ENCODE peak calls at places on chromosomes 2 and 18, in four cellular contexts. R, I, E and X are unnamed samples.

GRCh38 chr2:30514134-30514860 is 67.3 kb downstream of the LCLAT1 start:
- DNase-seq in E (no peak), R (peak; percentile 62), I (no peak), X (peak; percentile 59)

GRCh38 chr2:170362895-170363582 is 185.1 kb downstream of the MYO3B start:
- DNase-seq in E (no peak), R (peak; percentile 5), I (no peak), X (peak; percentile 54)

GRCh38 chr2:100104718-100105677 is 37.4 kb downstream of the AFF3 start:
- DNase-seq in E (no peak), R (peak; percentile 56), I (peak; percentile 71), X (no peak)

GRCh38 chr2:222708274-222708710 is 36.8 kb downstream of the MOGAT1 start:
- DNase-seq in I (peak; percentile 91), R (peak; percentile 85), E (peak; percentile 67), X (peak; percentile 74)

GRCh38 chr18:7325126-7325430 is 94.2 kb downstream of the LRRC30 start:
- DNase-seq in E (no peak), R (peak; percentile 37), I (no peak), X (peak; percentile 32)

GRCh38 chr2:177164584-177165052 is 48.0 kb upstream of the HNRNPA3 start:
- DNase-seq in E (peak; percentile 46), R (peak; percentile 89), I (peak; percentile 94), X (peak; percentile 79)

GRCh38 chr2:191245046-191245868 is at the start of gene MYO1B:
- DNase-seq in I (peak; percentile 94), R (peak; percentile 88), E (peak; percentile 36), X (peak; percentile 87)

GRCh38 chr2:166449439-166449838 is 44.6 kb downstream of the SCN7A start:
- DNase-seq in R (no peak), I (no peak), E (no peak), X (no peak)

GRCh38 chr2:142041105-142041504 is 89.7 kb downstream of the LRP1B start:
- DNase-seq in R (peak; percentile 67), E (no peak), I (no peak), X (no peak)

GRCh38 chr2:157480182-157480961 is 36.5 kb upstream of the CYTIP start:
- DNase-seq in I (no peak), R (no peak), E (no peak), X (peak; percentile 30)

GRCh38 chr18:55290898-55291297 is 297.1 kb downstream of the TCF4 start:
- DNase-seq in I (no peak), E (no peak), R (peak; percentile 74), X (peak; percentile 62)

GRCh38 chr2:228545041-228545440 is 363.6 kb upstream of the SPHKAP start:
- DNase-seq in I (no peak), E (no peak), R (peak; percentile 95), X (peak; percentile 78)

GRCh38 chr2:185522472-185522871 is 216.1 kb upstream of the FSIP2 start:
- DNase-seq in E (no peak), R (no peak), I (no peak), X (no peak)

GRCh38 chr2:225464346-225465025 is 65.0 kb downstream of the NYAP2 start:
- DNase-seq in I (no peak), R (no peak), E (no peak), X (peak; percentile 43)

GRCh38 chr2:7792031-7792651 is 874.9 kb downstream of the RNF144A start:
- DNase-seq in I (no peak), E (no peak), R (no peak), X (peak; percentile 29)

GRCh38 chr18:48949606-48950535 is 894 bp downstream of the SMAD7 start:
- DNase-seq in E (no peak), I (peak; percentile 84), R (peak; percentile 76), X (peak; percentile 55)

GRCh38 chr18:45413180-45413836 is 202.0 kb upstream of the SLC14A2 start:
- DNase-seq in R (no peak), E (no peak), I (no peak), X (no peak)

GRCh38 chr18:79531386-79531785 is 135.7 kb downstream of the NFATC1 start:
- DNase-seq in R (no peak), E (no peak), I (no peak), X (no peak)

GRCh38 chr2:20212459-20212870 is 12.5 kb downstream of the SDC1 start:
- DNase-seq in E (no peak), I (peak; percentile 62), R (no peak), X (no peak)

GRCh38 chr2:1995086-1995485 is 250.8 kb upstream of the PXDN start:
- DNase-seq in R (no peak), E (no peak), I (peak; percentile 9), X (peak; percentile 6)

GRCh38 chr2:138501427-138502252 is at the start of gene SPOPL:
- DNase-seq in E (peak; percentile 61), R (peak; percentile 89), I (peak; percentile 97), X (peak; percentile 89)

GRCh38 chr18:48662021-48662661 is 123.3 kb downstream of the CTIF start:
- DNase-seq in I (peak; percentile 62), E (peak; percentile 26), R (peak; percentile 53), X (peak; percentile 34)

GRCh38 chr2:41774011-41774605 is 273.7 kb upstream of the PKDCC start:
- DNase-seq in I (no peak), R (no peak), E (no peak), X (no peak)

GRCh38 chr18:26804474-26804873 is 61.0 kb downstream of the AQP4 start:
- DNase-seq in I (peak; percentile 75), R (no peak), E (no peak), X (no peak)

GRCh38 chr2:131044757-131045150 is 48.5 kb downstream of the FAM168B start:
- DNase-seq in E (no peak), I (no peak), R (no peak), X (no peak)

GRCh38 chr2:230443540-230443939 is 27.5 kb downstream of the SP100 start:
- DNase-seq in R (peak; percentile 78), E (no peak), I (no peak), X (peak; percentile 84)

GRCh38 chr18:45379903-45380302 is 235.4 kb upstream of the SLC14A2 start:
- DNase-seq in E (no peak), I (no peak), R (no peak), X (peak; percentile 48)

GRCh38 chr2:164840458-164840929 is 1.1 kb downstream of the COBLL1 start:
- DNase-seq in I (no peak), R (peak; percentile 21), E (no peak), X (no peak)

GRCh38 chr2:236171213-236172201 is 3.3 kb upstream of the GBX2 start:
- DNase-seq in E (no peak), I (peak; percentile 72), R (no peak), X (peak; percentile 42)

GRCh38 chr2:8670580-8670979 is 11.3 kb upstream of the ID2 start:
- DNase-seq in E (no peak), I (no peak), R (no peak), X (no peak)

GRCh38 chr2:172791953-172792352 is 56.3 kb downstream of the RAPGEF4 start:
- DNase-seq in R (no peak), E (no peak), I (peak; percentile 59), X (peak; percentile 31)

GRCh38 chr18:10973579-10974260 is 175.6 kb downstream of the PIEZO2 start:
- DNase-seq in E (no peak), R (peak; percentile 5), I (no peak), X (peak; percentile 66)